ENCODE peak calls at places on chromosomes 4 and X, in eight cellular contexts. One of them, this sample, is unnamed.

GRCh38 chr4:14254252-14254651 is 626.7 kb upstream of the BOD1L1 start:
- DNase-seq in transverse colon: peak
- DNase-seq in amygdala: no peak
- DNase-seq in ELF-1: peak
- DNase-seq in GM04504: peak
- DNase-seq in ureter: peak
- DNase-seq in activated CD4-positive, alpha-beta T cell treated with anti-CD3 and anti-CD28 coated beads, Interleukin-2, amount 10 ng/mL, durations not matched to agents 7 days and 5 days: no peak
- DNase-seq in GM23338: peak
- DNase-seq in this sample: no peak

GRCh38 chr4:55079451-55080173 is 45.8 kb downstream of the KDR start:
- DNase-seq in ELF-1: no peak
- DNase-seq in amygdala: no peak
- DNase-seq in ureter: no peak
- DNase-seq in activated CD4-positive, alpha-beta T cell treated with anti-CD3 and anti-CD28 coated beads, Interleukin-2, amount 10 ng/mL, durations not matched to agents 7 days and 5 days: no peak
- DNase-seq in transverse colon: no peak
- DNase-seq in GM04504: no peak
- DNase-seq in GM23338: no peak
- DNase-seq in this sample: no peak

GRCh38 chrX:44308869-44309268 is 34.6 kb downstream of the EFHC2 start:
- DNase-seq in GM04504: no peak
- DNase-seq in GM23338: no peak
- DNase-seq in ureter: no peak
- DNase-seq in transverse colon: no peak
- DNase-seq in activated CD4-positive, alpha-beta T cell treated with anti-CD3 and anti-CD28 coated beads, Interleukin-2, amount 10 ng/mL, durations not matched to agents 7 days and 5 days: no peak
- DNase-seq in ELF-1: no peak
- DNase-seq in amygdala: no peak
- DNase-seq in this sample: no peak

GRCh38 chr4:10078481-10079233 is 37.9 kb downstream of the WDR1 start:
- DNase-seq in activated CD4-positive, alpha-beta T cell treated with anti-CD3 and anti-CD28 coated beads, Interleukin-2, amount 10 ng/mL, durations not matched to agents 7 days and 5 days: no peak
- DNase-seq in amygdala: no peak
- DNase-seq in GM23338: no peak
- DNase-seq in ELF-1: no peak
- DNase-seq in transverse colon: no peak
- DNase-seq in GM04504: no peak
- DNase-seq in ureter: no peak
- DNase-seq in this sample: no peak

GRCh38 chr4:6701371-6701770 is 7.7 kb downstream of the S100P start:
- DNase-seq in ELF-1: peak
- DNase-seq in GM04504: no peak
- DNase-seq in activated CD4-positive, alpha-beta T cell treated with anti-CD3 and anti-CD28 coated beads, Interleukin-2, amount 10 ng/mL, durations not matched to agents 7 days and 5 days: peak
- DNase-seq in GM23338: peak
- DNase-seq in transverse colon: no peak
- DNase-seq in ureter: no peak
- DNase-seq in amygdala: no peak
- DNase-seq in this sample: no peak

GRCh38 chrX:75781618-75782017 is 3.4 kb downstream of the MAGEE2 start:
- DNase-seq in GM23338: peak
- DNase-seq in activated CD4-positive, alpha-beta T cell treated with anti-CD3 and anti-CD28 coated beads, Interleukin-2, amount 10 ng/mL, durations not matched to agents 7 days and 5 days: no peak
- DNase-seq in amygdala: peak
- DNase-seq in transverse colon: no peak
- DNase-seq in ELF-1: peak
- DNase-seq in ureter: no peak
- DNase-seq in GM04504: no peak
- DNase-seq in this sample: no peak

GRCh38 chrX:24125028-24125612 is 24.4 kb upstream of the ZFX start:
- DNase-seq in ureter: no peak
- DNase-seq in transverse colon: no peak
- DNase-seq in ELF-1: peak
- DNase-seq in GM23338: no peak
- DNase-seq in amygdala: no peak
- DNase-seq in activated CD4-positive, alpha-beta T cell treated with anti-CD3 and anti-CD28 coated beads, Interleukin-2, amount 10 ng/mL, durations not matched to agents 7 days and 5 days: no peak
- DNase-seq in GM04504: no peak
- DNase-seq in this sample: no peak

GRCh38 chrX:80573275-80573674 is 153.0 kb downstream of the TENT5D start:
- DNase-seq in amygdala: no peak
- DNase-seq in GM23338: no peak
- DNase-seq in transverse colon: no peak
- DNase-seq in ELF-1: no peak
- DNase-seq in activated CD4-positive, alpha-beta T cell treated with anti-CD3 and anti-CD28 coated beads, Interleukin-2, amount 10 ng/mL, durations not matched to agents 7 days and 5 days: no peak
- DNase-seq in GM04504: no peak
- DNase-seq in ureter: no peak
- DNase-seq in this sample: no peak

GRCh38 chr4:181796502-181796901 is 446.7 kb upstream of the TENM3 start:
- DNase-seq in transverse colon: no peak
- DNase-seq in amygdala: no peak
- DNase-seq in ureter: no peak
- DNase-seq in GM23338: no peak
- DNase-seq in ELF-1: no peak
- DNase-seq in activated CD4-positive, alpha-beta T cell treated with anti-CD3 and anti-CD28 coated beads, Interleukin-2, amount 10 ng/mL, durations not matched to agents 7 days and 5 days: no peak
- DNase-seq in GM04504: no peak
- DNase-seq in this sample: no peak

GRCh38 chr4:166594326-166594946 is 639.9 kb downstream of the SPOCK3 start:
- DNase-seq in transverse colon: peak
- DNase-seq in ureter: peak
- DNase-seq in ELF-1: peak
- DNase-seq in GM04504: no peak
- DNase-seq in amygdala: no peak
- DNase-seq in GM23338: peak
- DNase-seq in activated CD4-positive, alpha-beta T cell treated with anti-CD3 and anti-CD28 coated beads, Interleukin-2, amount 10 ng/mL, durations not matched to agents 7 days and 5 days: no peak
- DNase-seq in this sample: no peak

GRCh38 chr4:57044996-57045395 is 65.2 kb downstream of the IGFBP7 start:
- DNase-seq in transverse colon: no peak
- DNase-seq in GM04504: no peak
- DNase-seq in activated CD4-positive, alpha-beta T cell treated with anti-CD3 and anti-CD28 coated beads, Interleukin-2, amount 10 ng/mL, durations not matched to agents 7 days and 5 days: no peak
- DNase-seq in ureter: no peak
- DNase-seq in ELF-1: no peak
- DNase-seq in amygdala: no peak
- DNase-seq in GM23338: no peak
- DNase-seq in this sample: no peak

GRCh38 chr4:70903282-70903603 is 1.1 kb downstream of the MOB1B start:
- DNase-seq in amygdala: peak
- DNase-seq in GM23338: no peak
- DNase-seq in GM04504: no peak
- DNase-seq in transverse colon: no peak
- DNase-seq in ELF-1: no peak
- DNase-seq in ureter: no peak
- DNase-seq in activated CD4-positive, alpha-beta T cell treated with anti-CD3 and anti-CD28 coated beads, Interleukin-2, amount 10 ng/mL, durations not matched to agents 7 days and 5 days: no peak
- DNase-seq in this sample: no peak

GRCh38 chr4:143260750-143261149 is 75.9 kb upstream of the GAB1 start:
- DNase-seq in activated CD4-positive, alpha-beta T cell treated with anti-CD3 and anti-CD28 coated beads, Interleukin-2, amount 10 ng/mL, durations not matched to agents 7 days and 5 days: no peak
- DNase-seq in amygdala: no peak
- DNase-seq in ELF-1: no peak
- DNase-seq in GM23338: no peak
- DNase-seq in GM04504: no peak
- DNase-seq in ureter: no peak
- DNase-seq in transverse colon: no peak
- DNase-seq in this sample: no peak

GRCh38 chrX:31353095-31353494 is 281.3 kb upstream of the FTHL17 start:
- DNase-seq in GM23338: no peak
- DNase-seq in transverse colon: no peak
- DNase-seq in ureter: no peak
- DNase-seq in activated CD4-positive, alpha-beta T cell treated with anti-CD3 and anti-CD28 coated beads, Interleukin-2, amount 10 ng/mL, durations not matched to agents 7 days and 5 days: no peak
- DNase-seq in amygdala: no peak
- DNase-seq in GM04504: peak
- DNase-seq in ELF-1: peak
- DNase-seq in this sample: no peak

GRCh38 chr4:104677122-104677521 is 182.4 kb upstream of the CXXC4 start:
- DNase-seq in activated CD4-positive, alpha-beta T cell treated with anti-CD3 and anti-CD28 coated beads, Interleukin-2, amount 10 ng/mL, durations not matched to agents 7 days and 5 days: no peak
- DNase-seq in ureter: no peak
- DNase-seq in amygdala: peak
- DNase-seq in transverse colon: peak
- DNase-seq in GM23338: peak
- DNase-seq in ELF-1: no peak
- DNase-seq in GM04504: no peak
- DNase-seq in this sample: no peak

GRCh38 chrX:16771483-16772398 is 14.5 kb upstream of the TXLNG start:
- DNase-seq in activated CD4-positive, alpha-beta T cell treated with anti-CD3 and anti-CD28 coated beads, Interleukin-2, amount 10 ng/mL, durations not matched to agents 7 days and 5 days: no peak
- DNase-seq in transverse colon: peak
- DNase-seq in amygdala: no peak
- DNase-seq in ureter: no peak
- DNase-seq in GM04504: no peak
- DNase-seq in GM23338: peak
- DNase-seq in ELF-1: peak
- DNase-seq in this sample: no peak

GRCh38 chrX:74246524-74246923 is 57.5 kb upstream of the ZCCHC13 start:
- DNase-seq in activated CD4-positive, alpha-beta T cell treated with anti-CD3 and anti-CD28 coated beads, Interleukin-2, amount 10 ng/mL, durations not matched to agents 7 days and 5 days: no peak
- DNase-seq in GM23338: no peak
- DNase-seq in amygdala: no peak
- DNase-seq in ELF-1: no peak
- DNase-seq in ureter: no peak
- DNase-seq in transverse colon: no peak
- DNase-seq in GM04504: no peak
- DNase-seq in this sample: no peak

GRCh38 chr4:187208641-187209040 is 485.0 kb upstream of the FAT1 start:
- DNase-seq in GM04504: no peak
- DNase-seq in ureter: no peak
- DNase-seq in amygdala: no peak
- DNase-seq in ELF-1: no peak
- DNase-seq in activated CD4-positive, alpha-beta T cell treated with anti-CD3 and anti-CD28 coated beads, Interleukin-2, amount 10 ng/mL, durations not matched to agents 7 days and 5 days: no peak
- DNase-seq in transverse colon: no peak
- DNase-seq in GM23338: no peak
- DNase-seq in this sample: no peak

GRCh38 chr4:29852537-29852936 is 867.6 kb upstream of the PCDH7 start:
- DNase-seq in GM23338: no peak
- DNase-seq in transverse colon: no peak
- DNase-seq in ureter: no peak
- DNase-seq in amygdala: no peak
- DNase-seq in GM04504: no peak
- DNase-seq in ELF-1: no peak
- DNase-seq in activated CD4-positive, alpha-beta T cell treated with anti-CD3 and anti-CD28 coated beads, Interleukin-2, amount 10 ng/mL, durations not matched to agents 7 days and 5 days: no peak
- DNase-seq in this sample: no peak

GRCh38 chrX:3346436-3347329 is at the start of gene MXRA5:
- DNase-seq in amygdala: no peak
- DNase-seq in transverse colon: no peak
- DNase-seq in GM04504: peak
- DNase-seq in ureter: peak
- DNase-seq in activated CD4-positive, alpha-beta T cell treated with anti-CD3 and anti-CD28 coated beads, Interleukin-2, amount 10 ng/mL, durations not matched to agents 7 days and 5 days: no peak
- DNase-seq in ELF-1: peak
- DNase-seq in GM23338: peak
- DNase-seq in this sample: no peak

GRCh38 chr4:95289028-95289634 is 259.6 kb downstream of the UNC5C start:
- DNase-seq in transverse colon: no peak
- DNase-seq in GM04504: no peak
- DNase-seq in amygdala: no peak
- DNase-seq in ureter: no peak
- DNase-seq in activated CD4-positive, alpha-beta T cell treated with anti-CD3 and anti-CD28 coated beads, Interleukin-2, amount 10 ng/mL, durations not matched to agents 7 days and 5 days: no peak
- DNase-seq in GM23338: no peak
- DNase-seq in ELF-1: no peak
- DNase-seq in this sample: no peak

GRCh38 chrX:153853180-153853901 is 23.0 kb upstream of the PDZD4 start:
- DNase-seq in activated CD4-positive, alpha-beta T cell treated with anti-CD3 and anti-CD28 coated beads, Interleukin-2, amount 10 ng/mL, durations not matched to agents 7 days and 5 days: no peak
- DNase-seq in GM04504: no peak
- DNase-seq in ELF-1: no peak
- DNase-seq in amygdala: no peak
- DNase-seq in transverse colon: no peak
- DNase-seq in ureter: no peak
- DNase-seq in GM23338: no peak
- DNase-seq in this sample: no peak

GRCh38 chr4:3116955-3117354 is 42.5 kb downstream of the HTT start:
- DNase-seq in amygdala: no peak
- DNase-seq in activated CD4-positive, alpha-beta T cell treated with anti-CD3 and anti-CD28 coated beads, Interleukin-2, amount 10 ng/mL, durations not matched to agents 7 days and 5 days: no peak
- DNase-seq in ureter: no peak
- DNase-seq in transverse colon: no peak
- DNase-seq in GM04504: no peak
- DNase-seq in ELF-1: no peak
- DNase-seq in GM23338: no peak
- DNase-seq in this sample: no peak

GRCh38 chrX:13605611-13606010 is 36.2 kb downstream of the EGFL6 start:
- DNase-seq in GM23338: no peak
- DNase-seq in transverse colon: no peak
- DNase-seq in amygdala: no peak
- DNase-seq in activated CD4-positive, alpha-beta T cell treated with anti-CD3 and anti-CD28 coated beads, Interleukin-2, amount 10 ng/mL, durations not matched to agents 7 days and 5 days: no peak
- DNase-seq in ureter: no peak
- DNase-seq in GM04504: no peak
- DNase-seq in ELF-1: no peak
- DNase-seq in this sample: no peak

GRCh38 chr4:107853444-107854325 is 29.0 kb downstream of the SGMS2 start:
- DNase-seq in activated CD4-positive, alpha-beta T cell treated with anti-CD3 and anti-CD28 coated beads, Interleukin-2, amount 10 ng/mL, durations not matched to agents 7 days and 5 days: no peak
- DNase-seq in transverse colon: no peak
- DNase-seq in GM23338: no peak
- DNase-seq in ELF-1: no peak
- DNase-seq in amygdala: no peak
- DNase-seq in GM04504: peak
- DNase-seq in ureter: no peak
- DNase-seq in this sample: peak

GRCh38 chrX:132271330-132271729 is 52.1 kb upstream of the RAP2C start:
- DNase-seq in GM04504: peak
- DNase-seq in transverse colon: no peak
- DNase-seq in activated CD4-positive, alpha-beta T cell treated with anti-CD3 and anti-CD28 coated beads, Interleukin-2, amount 10 ng/mL, durations not matched to agents 7 days and 5 days: no peak
- DNase-seq in ELF-1: peak
- DNase-seq in ureter: no peak
- DNase-seq in amygdala: no peak
- DNase-seq in GM23338: no peak
- DNase-seq in this sample: no peak

GRCh38 chrX:9147086-9147485 is 113.2 kb upstream of the FAM9B start:
- DNase-seq in transverse colon: no peak
- DNase-seq in amygdala: no peak
- DNase-seq in GM23338: no peak
- DNase-seq in ureter: no peak
- DNase-seq in activated CD4-positive, alpha-beta T cell treated with anti-CD3 and anti-CD28 coated beads, Interleukin-2, amount 10 ng/mL, durations not matched to agents 7 days and 5 days: no peak
- DNase-seq in GM04504: no peak
- DNase-seq in ELF-1: peak
- DNase-seq in this sample: no peak

GRCh38 chr4:68175562-68176155 is 46.0 kb upstream of the TMPRSS11F start:
- DNase-seq in transverse colon: no peak
- DNase-seq in GM23338: peak
- DNase-seq in ELF-1: peak
- DNase-seq in ureter: no peak
- DNase-seq in amygdala: peak
- DNase-seq in activated CD4-positive, alpha-beta T cell treated with anti-CD3 and anti-CD28 coated beads, Interleukin-2, amount 10 ng/mL, durations not matched to agents 7 days and 5 days: peak
- DNase-seq in GM04504: peak
- DNase-seq in this sample: peak

GRCh38 chr4:150510176-150510875 is 71.6 kb upstream of the MAB21L2 start:
- DNase-seq in GM23338: no peak
- DNase-seq in amygdala: no peak
- DNase-seq in activated CD4-positive, alpha-beta T cell treated with anti-CD3 and anti-CD28 coated beads, Interleukin-2, amount 10 ng/mL, durations not matched to agents 7 days and 5 days: no peak
- DNase-seq in ELF-1: no peak
- DNase-seq in transverse colon: no peak
- DNase-seq in ureter: no peak
- DNase-seq in GM04504: peak
- DNase-seq in this sample: peak

This sample was measured in SW 1271.